ENCODE peak calls at places on chromosome 21, in eight cellular contexts. D, T, R, L, E, Y, N and H are unnamed samples.
A peak's percentile ranks its signal among the peaks of the same experiment; 100 is the strongest.

GRCh38 chr21:38984568-38984967 is 178.8 kb downstream of the ETS2 start:
- DNase-seq in D (no peak), Y (no peak), N (no peak), T (no peak), E (peak; percentile 25), R (no peak), L (no peak), H (no peak)

GRCh38 chr21:34840693-34841092 is 171.9 kb downstream of the CLIC6 start:
- DNase-seq in L (no peak), Y (no peak), R (no peak), N (no peak), D (no peak), T (no peak), E (no peak), H (no peak)

GRCh38 chr21:40165212-40165611 is 298.0 kb downstream of the PCP4 start:
- DNase-seq in E (peak; percentile 60), Y (no peak), T (no peak), R (no peak), D (no peak), N (no peak), L (peak; percentile 14), H (no peak)

GRCh38 chr21:22278366-22278765 is 1280.2 kb downstream of the NCAM2 start:
- DNase-seq in D (no peak), E (no peak), Y (no peak), L (no peak), T (no peak), N (no peak), R (no peak), H (no peak)

GRCh38 chr21:17527711-17528110 is 14.9 kb downstream of the CXADR start:
- DNase-seq in R (no peak), E (no peak), D (no peak), Y (no peak), L (no peak), N (no peak), T (no peak), H (no peak)

GRCh38 chr21:41899431-41900202 is 20.5 kb upstream of the PRDM15 start:
- DNase-seq in N (no peak), T (no peak), Y (no peak), R (no peak), L (no peak), D (no peak), E (no peak), H (no peak)

GRCh38 chr21:37341254-37341960 is 25.2 kb upstream of the DYRK1A start:
- DNase-seq in D (no peak), E (peak; percentile 36), N (no peak), Y (no peak), R (no peak), L (peak; percentile 92), T (no peak), H (peak; percentile 90)

GRCh38 chr21:43348801-43349261 is 78.1 kb downstream of the SIK1 start:
- DNase-seq in T (no peak), D (no peak), L (no peak), Y (no peak), E (no peak), N (no peak), R (no peak), H (no peak)